ENCODE peak calls at places on chromosomes 11 and 22, in six cellular contexts. One of them, this sample, is unnamed.

GRCh38 chr11:12276356-12276755 is 101.0 kb upstream of the PARVA start:
- DNase-seq in body of pancreas: peak; percentile 6
- DNase-seq in prostate gland: no peak
- DNase-seq in A549: no peak
- DNase-seq in IMR-90: no peak
- DNase-seq in tibial nerve: no peak
- DNase-seq in this sample: no peak

GRCh38 chr11:95767498-95767897 is 22.1 kb downstream of the FAM76B start:
- DNase-seq in body of pancreas: no peak
- DNase-seq in prostate gland: no peak
- DNase-seq in A549: peak; percentile 1
- DNase-seq in IMR-90: peak; percentile 79
- DNase-seq in tibial nerve: no peak
- DNase-seq in this sample: no peak

GRCh38 chr11:8329961-8330361 is 66.3 kb upstream of the LMO1 start:
- DNase-seq in body of pancreas: no peak
- DNase-seq in prostate gland: no peak
- DNase-seq in A549: no peak
- DNase-seq in IMR-90: no peak
- DNase-seq in tibial nerve: no peak
- DNase-seq in this sample: no peak

GRCh38 chr11:130217133-130217631 is 57.6 kb downstream of the ST14 start:
- DNase-seq in body of pancreas: no peak
- DNase-seq in prostate gland: no peak
- DNase-seq in A549: no peak
- DNase-seq in IMR-90: no peak
- DNase-seq in tibial nerve: no peak
- DNase-seq in this sample: no peak

GRCh38 chr11:26073646-26074045 is 258.3 kb upstream of the ANO3 start:
- DNase-seq in body of pancreas: no peak
- DNase-seq in prostate gland: no peak
- DNase-seq in A549: no peak
- DNase-seq in IMR-90: no peak
- DNase-seq in tibial nerve: no peak
- DNase-seq in this sample: no peak

GRCh38 chr22:30205281-30206115 is 41.1 kb downstream of the LIF start:
- DNase-seq in body of pancreas: no peak
- DNase-seq in prostate gland: no peak
- DNase-seq in A549: peak; percentile 99
- DNase-seq in IMR-90: peak; percentile 100
- DNase-seq in tibial nerve: peak; percentile 35
- DNase-seq in this sample: no peak

GRCh38 chr11:82225502-82225901 is 508.2 kb downstream of the FAM181B start:
- DNase-seq in body of pancreas: no peak
- DNase-seq in prostate gland: no peak
- DNase-seq in A549: no peak
- DNase-seq in IMR-90: no peak
- DNase-seq in tibial nerve: no peak
- DNase-seq in this sample: no peak

GRCh38 chr11:13119361-13119760 is 110.2 kb downstream of the RASSF10 start:
- DNase-seq in body of pancreas: no peak
- DNase-seq in prostate gland: no peak
- DNase-seq in A549: no peak
- DNase-seq in IMR-90: peak; percentile 40
- DNase-seq in tibial nerve: no peak
- DNase-seq in this sample: no peak

GRCh38 chr11:59556115-59556882 is 45.0 kb downstream of the OR4D9 start:
- DNase-seq in body of pancreas: peak; percentile 61
- DNase-seq in prostate gland: no peak
- DNase-seq in A549: peak; percentile 91
- DNase-seq in IMR-90: peak; percentile 93
- DNase-seq in tibial nerve: peak; percentile 47
- DNase-seq in this sample: peak; percentile 33

GRCh38 chr11:72613977-72614376 is 60.2 kb downstream of the PDE2A start:
- DNase-seq in body of pancreas: no peak
- DNase-seq in prostate gland: no peak
- DNase-seq in A549: no peak
- DNase-seq in IMR-90: no peak
- DNase-seq in tibial nerve: no peak
- DNase-seq in this sample: peak; percentile 70

GRCh38 chr11:84833488-84834086 is 793.6 kb downstream of the DLG2 start:
- DNase-seq in body of pancreas: no peak
- DNase-seq in prostate gland: no peak
- DNase-seq in A549: no peak
- DNase-seq in IMR-90: no peak
- DNase-seq in tibial nerve: no peak
- DNase-seq in this sample: no peak

GRCh38 chr11:126945319-126945718 is 55.3 kb downstream of the KIRREL3 start:
- DNase-seq in body of pancreas: no peak
- DNase-seq in prostate gland: no peak
- DNase-seq in A549: no peak
- DNase-seq in IMR-90: no peak
- DNase-seq in tibial nerve: no peak
- DNase-seq in this sample: no peak

GRCh38 chr11:125592305-125593112 is at the start of gene STT3A:
- DNase-seq in body of pancreas: peak; percentile 99
- DNase-seq in prostate gland: peak; percentile 100
- DNase-seq in A549: peak; percentile 99
- DNase-seq in IMR-90: peak; percentile 100
- DNase-seq in tibial nerve: peak; percentile 98
- DNase-seq in this sample: peak; percentile 94
- TF ChIP-seq POLR2A in body of pancreas: peak; percentile 96
- TF ChIP-seq POLR2A in prostate gland: peak; percentile 96
- TF ChIP-seq POLR2A in A549: peak; percentile 50
- TF ChIP-seq POLR2A in IMR-90: peak; percentile 89
- TF ChIP-seq POLR2A in tibial nerve: peak; percentile 94
- TF ChIP-seq POLR2A in this sample: peak; percentile 88

DNA sequence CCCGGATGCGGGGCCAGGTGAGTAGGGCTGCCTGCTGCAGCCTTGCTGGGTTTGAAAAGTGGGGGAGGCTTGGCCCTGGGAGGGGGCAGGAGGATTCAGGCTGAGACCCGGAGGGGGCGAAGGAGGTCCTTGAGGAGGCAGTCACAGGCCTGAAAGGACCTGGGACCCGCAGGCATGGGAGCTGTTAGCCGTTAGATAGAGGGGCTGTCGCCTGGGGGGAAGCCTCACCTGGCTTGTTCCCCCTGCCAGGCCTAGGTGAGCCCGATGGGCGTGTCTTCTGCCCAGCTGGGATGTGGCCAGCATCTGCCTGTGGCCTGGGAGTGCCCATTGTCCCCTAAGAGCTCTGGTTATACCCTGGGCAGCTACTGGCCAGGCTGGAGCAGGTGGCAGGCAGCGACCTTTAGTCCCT is 1.8 kb upstream of the DUSP8 start:
- DNase-seq in body of pancreas: peak; percentile 95
- DNase-seq in prostate gland: peak; percentile 26
- DNase-seq in A549: peak; percentile 71
- DNase-seq in IMR-90: no peak
- DNase-seq in tibial nerve: no peak
- DNase-seq in this sample: peak; percentile 79
- TF ChIP-seq POLR2A in body of pancreas: peak; percentile 83
- TF ChIP-seq POLR2A in prostate gland: no peak
- TF ChIP-seq POLR2A in A549: no peak
- TF ChIP-seq POLR2A in IMR-90: no peak
- TF ChIP-seq POLR2A in tibial nerve: no peak
- TF ChIP-seq POLR2A in this sample: no peak

DNA sequence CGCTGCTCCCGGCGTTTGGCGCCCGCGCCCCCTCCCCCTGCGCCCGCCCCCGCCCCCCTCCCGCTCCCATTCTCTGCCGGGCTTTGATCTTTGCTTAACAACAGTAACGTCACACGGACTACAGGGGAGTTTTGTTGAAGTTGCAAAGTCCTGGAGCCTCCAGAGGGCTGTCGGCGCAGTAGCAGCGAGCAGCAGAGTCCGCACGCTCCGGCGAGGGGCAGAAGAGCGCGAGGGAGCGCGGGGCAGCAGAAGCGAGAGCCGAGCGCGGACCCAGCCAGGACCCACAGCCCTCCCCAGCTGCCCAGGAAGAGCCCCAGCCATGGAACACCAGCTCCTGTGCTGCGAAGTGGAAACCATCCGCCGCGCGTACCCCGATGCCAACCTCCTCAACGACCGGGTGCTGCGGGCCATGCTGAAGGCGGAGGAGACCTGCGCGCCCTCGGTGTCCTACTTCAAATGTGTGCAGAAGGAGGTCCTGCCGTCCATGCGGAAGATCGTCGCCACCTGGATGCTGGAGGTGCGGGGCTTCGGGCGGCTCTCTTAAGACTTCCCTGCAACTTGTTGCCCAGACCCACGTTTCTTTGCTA is at the start of gene CCND1:
- DNase-seq in body of pancreas: peak; percentile 75
- DNase-seq in prostate gland: peak; percentile 80
- DNase-seq in A549: peak; percentile 95
- DNase-seq in IMR-90: peak; percentile 94
- DNase-seq in tibial nerve: no peak
- DNase-seq in this sample: peak; percentile 66
- TF ChIP-seq POLR2A in body of pancreas: peak; percentile 93
- TF ChIP-seq POLR2A in prostate gland: peak; percentile 72
- TF ChIP-seq POLR2A in A549: peak; percentile 99
- TF ChIP-seq POLR2A in IMR-90: peak; percentile 99
- TF ChIP-seq POLR2A in tibial nerve: peak; percentile 46
- TF ChIP-seq POLR2A in this sample: peak; percentile 83

DNA sequence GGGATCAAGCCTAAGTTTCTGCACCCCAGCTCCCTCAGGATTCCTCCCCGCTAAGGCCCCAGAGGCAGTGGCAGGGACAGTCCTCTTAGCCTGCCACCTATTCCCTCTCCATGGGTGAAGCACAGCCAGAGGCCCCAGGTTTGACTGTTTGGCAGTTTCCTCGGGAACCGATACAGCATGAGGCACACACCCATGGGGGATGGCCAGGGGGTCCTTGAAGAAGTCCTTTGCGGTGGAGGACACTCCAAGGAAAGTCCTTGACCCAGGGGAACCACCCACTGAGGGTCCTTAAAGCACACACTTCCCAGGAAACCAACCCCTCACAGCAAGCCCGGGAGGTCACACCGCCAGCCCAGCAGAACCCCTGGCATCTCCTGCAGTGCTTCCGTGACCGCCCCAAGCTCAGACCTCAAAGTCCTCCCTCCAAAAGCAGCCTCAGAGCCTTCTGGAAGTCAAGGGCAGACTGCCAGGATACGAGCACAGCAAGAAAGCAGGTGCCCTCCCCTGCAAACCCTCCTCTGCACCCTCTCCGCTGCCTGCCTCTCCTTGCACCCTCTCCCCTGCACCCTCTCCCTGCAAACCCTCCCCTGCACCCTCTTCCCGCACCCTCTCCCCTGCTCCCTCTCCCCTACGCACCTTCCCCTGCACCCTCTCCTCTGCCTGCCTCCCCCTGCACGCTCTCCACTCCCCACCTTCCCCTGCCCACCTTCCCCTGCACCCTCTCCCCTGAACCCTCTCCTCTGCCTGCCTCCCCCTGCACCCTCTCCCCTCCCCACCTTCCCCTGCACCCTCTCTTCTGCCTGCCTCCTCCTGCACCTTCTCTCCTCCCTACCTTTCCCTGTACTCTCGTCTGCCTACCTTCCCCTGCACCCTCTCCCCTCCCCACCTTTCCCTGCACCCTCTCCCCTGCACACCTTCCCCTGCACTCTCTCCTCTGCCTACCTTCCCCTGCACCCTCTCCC is 1.4 kb downstream of the SIGIRR start:
- DNase-seq in body of pancreas: peak; percentile 15
- DNase-seq in prostate gland: no peak
- DNase-seq in A549: peak; percentile 54
- DNase-seq in IMR-90: no peak
- DNase-seq in tibial nerve: no peak
- DNase-seq in this sample: no peak
- TF ChIP-seq POLR2A in body of pancreas: no peak
- TF ChIP-seq POLR2A in prostate gland: no peak
- TF ChIP-seq POLR2A in A549: no peak
- TF ChIP-seq POLR2A in IMR-90: no peak
- TF ChIP-seq POLR2A in tibial nerve: no peak
- TF ChIP-seq POLR2A in this sample: no peak

GRCh38 chr22:41444360-41445170 is 2.0 kb downstream of the TOB2 start:
- DNase-seq in body of pancreas: peak; percentile 96
- DNase-seq in prostate gland: peak; percentile 95
- DNase-seq in A549: peak; percentile 96
- DNase-seq in IMR-90: peak; percentile 98
- DNase-seq in tibial nerve: peak; percentile 75
- DNase-seq in this sample: peak; percentile 92
- TF ChIP-seq POLR2A in body of pancreas: peak; percentile 53
- TF ChIP-seq POLR2A in prostate gland: peak; percentile 75
- TF ChIP-seq POLR2A in A549: no peak
- TF ChIP-seq POLR2A in IMR-90: no peak
- TF ChIP-seq POLR2A in tibial nerve: peak; percentile 13
- TF ChIP-seq POLR2A in this sample: peak; percentile 74

DNA sequence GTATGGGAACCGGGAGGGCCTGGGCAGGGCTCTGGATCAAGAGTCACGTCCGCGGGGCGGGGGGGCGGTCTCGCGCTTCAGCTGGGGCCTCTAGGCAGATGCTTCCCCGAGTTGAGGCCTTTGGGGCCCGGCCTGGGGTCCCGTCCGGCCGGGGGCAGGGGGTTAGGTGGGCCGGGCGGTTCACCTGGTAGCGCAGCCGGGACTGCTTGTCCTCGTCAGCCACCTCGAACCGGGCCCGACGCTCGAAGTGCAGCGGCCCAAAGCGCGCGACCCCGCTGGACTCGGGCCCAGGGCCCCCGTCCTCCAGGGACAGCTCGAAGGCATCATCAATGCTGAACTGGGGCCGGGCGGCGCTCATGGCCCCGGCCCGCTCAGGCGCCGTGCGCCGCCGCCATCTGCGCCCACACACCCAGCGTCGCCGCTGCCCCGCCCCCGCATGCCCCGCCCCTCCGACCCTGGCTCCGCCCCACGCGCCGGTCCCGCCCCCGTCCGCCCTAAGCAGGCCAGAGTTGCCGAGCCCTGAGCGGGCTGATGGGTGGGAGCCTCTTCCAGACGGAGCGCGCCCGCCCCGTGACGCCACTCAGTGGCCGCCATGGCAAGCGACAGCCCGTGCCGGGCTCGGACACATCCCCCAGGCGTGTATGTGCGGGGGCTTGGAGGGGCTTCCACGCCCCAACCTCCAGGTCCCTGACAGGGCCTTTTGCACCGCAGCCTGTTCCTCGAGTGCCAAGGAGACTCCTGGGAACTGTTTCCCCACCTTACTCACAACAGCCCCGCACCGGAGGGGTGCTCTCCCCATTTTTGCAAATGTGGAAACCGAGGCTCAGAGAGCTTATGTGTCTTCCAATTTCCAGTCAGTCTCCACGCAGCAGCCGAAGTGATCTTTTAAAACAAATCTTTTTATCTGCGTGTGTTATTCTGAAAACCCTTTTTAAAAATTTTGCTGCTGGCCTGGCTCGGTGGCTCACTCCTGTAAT is at the start of gene TMEM134:
- DNase-seq in body of pancreas: peak; percentile 95
- DNase-seq in prostate gland: peak; percentile 90
- DNase-seq in A549: peak; percentile 94
- DNase-seq in IMR-90: peak; percentile 87
- DNase-seq in tibial nerve: peak; percentile 84
- DNase-seq in this sample: peak; percentile 99
- TF ChIP-seq POLR2A in body of pancreas: peak; percentile 95
- TF ChIP-seq POLR2A in prostate gland: peak; percentile 80
- TF ChIP-seq POLR2A in A549: peak; percentile 73
- TF ChIP-seq POLR2A in IMR-90: peak; percentile 79
- TF ChIP-seq POLR2A in tibial nerve: no peak
- TF ChIP-seq POLR2A in this sample: peak; percentile 80

This sample was measured in upper lobe of left lung.